ENCODE peak calls at places on chromosomes 13 and 19, in five cellular contexts. One of them, this sample, is unnamed.

GRCh38 chr19:58353717-58354477 is 605 bp upstream of the A1BG start:
- DNase-seq in endodermal cell: no peak
- DNase-seq in pancreas: no peak
- DNase-seq in AG09319: no peak
- DNase-seq in A549: no peak
- DNase-seq in this sample: no peak

GRCh38 chr19:32363175-32363574 is 17.8 kb downstream of the ZNF507 start:
- DNase-seq in pancreas: no peak
- DNase-seq in endodermal cell: no peak
- DNase-seq in AG09319: peak
- DNase-seq in A549: peak
- DNase-seq in this sample: no peak

GRCh38 chr13:49791214-49791752 is 1.2 kb downstream of the KPNA3 start:
- DNase-seq in pancreas: no peak
- DNase-seq in A549: peak
- DNase-seq in endodermal cell: peak
- DNase-seq in AG09319: no peak
- DNase-seq in this sample: no peak

GRCh38 chr19:54062643-54063042 is 1.1 kb downstream of the VSTM1 start:
- DNase-seq in pancreas: no peak
- DNase-seq in AG09319: no peak
- DNase-seq in endodermal cell: no peak
- DNase-seq in A549: no peak
- DNase-seq in this sample: no peak

GRCh38 chr19:46116121-46116520 is 8.4 kb downstream of the IGFL3 start:
- DNase-seq in A549: no peak
- DNase-seq in endodermal cell: no peak
- DNase-seq in AG09319: no peak
- DNase-seq in pancreas: no peak
- DNase-seq in this sample: no peak

GRCh38 chr13:30796833-30797601 is 61.7 kb downstream of the ALOX5AP start:
- DNase-seq in endodermal cell: no peak
- DNase-seq in AG09319: no peak
- DNase-seq in A549: no peak
- DNase-seq in pancreas: no peak
- DNase-seq in this sample: no peak

GRCh38 chr13:95629071-95629470 is 15.4 kb downstream of the DZIP1 start:
- DNase-seq in AG09319: no peak
- DNase-seq in A549: no peak
- DNase-seq in endodermal cell: no peak
- DNase-seq in pancreas: no peak
- DNase-seq in this sample: no peak

GRCh38 chr13:83086948-83087347 is 795.3 kb downstream of the SLITRK1 start:
- DNase-seq in endodermal cell: no peak
- DNase-seq in A549: no peak
- DNase-seq in pancreas: no peak
- DNase-seq in AG09319: no peak
- DNase-seq in this sample: no peak

GRCh38 chr19:18496167-18496979 is 25.5 kb downstream of the ELL start:
- DNase-seq in AG09319: no peak
- DNase-seq in endodermal cell: no peak
- DNase-seq in pancreas: peak
- DNase-seq in A549: peak
- DNase-seq in this sample: peak

GRCh38 chr19:21593934-21594844 is 88.8 kb downstream of the ZNF429 start:
- DNase-seq in AG09319: no peak
- DNase-seq in endodermal cell: no peak
- DNase-seq in A549: no peak
- DNase-seq in pancreas: peak
- DNase-seq in this sample: peak

GRCh38 chr13:57653229-57653994 is 21.9 kb downstream of the PCDH17 start:
- DNase-seq in AG09319: no peak
- DNase-seq in pancreas: no peak
- DNase-seq in endodermal cell: no peak
- DNase-seq in A549: no peak
- DNase-seq in this sample: no peak

GRCh38 chr13:49022472-49023144 is 46.9 kb downstream of the FNDC3A start:
- DNase-seq in pancreas: no peak
- DNase-seq in endodermal cell: no peak
- DNase-seq in AG09319: no peak
- DNase-seq in A549: no peak
- DNase-seq in this sample: no peak

GRCh38 chr19:48659768-48660167 is 13.0 kb downstream of the NTN5 start:
- DNase-seq in pancreas: no peak
- DNase-seq in A549: peak
- DNase-seq in AG09319: no peak
- DNase-seq in endodermal cell: no peak
- DNase-seq in this sample: no peak

GRCh38 chr13:51618626-51619025 is 34.4 kb downstream of the WDFY2 start:
- DNase-seq in A549: no peak
- DNase-seq in AG09319: no peak
- DNase-seq in endodermal cell: no peak
- DNase-seq in pancreas: no peak
- DNase-seq in this sample: no peak

GRCh38 chr13:102892504-102892903 is 46.7 kb downstream of the ERCC5 start:
- DNase-seq in A549: no peak
- DNase-seq in endodermal cell: no peak
- DNase-seq in pancreas: no peak
- DNase-seq in AG09319: no peak
- DNase-seq in this sample: no peak

GRCh38 chr13:32594339-32594738 is 8.1 kb downstream of the PDS5B start:
- DNase-seq in endodermal cell: no peak
- DNase-seq in A549: no peak
- DNase-seq in pancreas: no peak
- DNase-seq in AG09319: no peak
- DNase-seq in this sample: no peak

GRCh38 chr13:19852766-19853165 is 10.7 kb downstream of the ZMYM5 start:
- DNase-seq in pancreas: no peak
- DNase-seq in A549: no peak
- DNase-seq in endodermal cell: no peak
- DNase-seq in AG09319: no peak
- DNase-seq in this sample: no peak

DNA sequence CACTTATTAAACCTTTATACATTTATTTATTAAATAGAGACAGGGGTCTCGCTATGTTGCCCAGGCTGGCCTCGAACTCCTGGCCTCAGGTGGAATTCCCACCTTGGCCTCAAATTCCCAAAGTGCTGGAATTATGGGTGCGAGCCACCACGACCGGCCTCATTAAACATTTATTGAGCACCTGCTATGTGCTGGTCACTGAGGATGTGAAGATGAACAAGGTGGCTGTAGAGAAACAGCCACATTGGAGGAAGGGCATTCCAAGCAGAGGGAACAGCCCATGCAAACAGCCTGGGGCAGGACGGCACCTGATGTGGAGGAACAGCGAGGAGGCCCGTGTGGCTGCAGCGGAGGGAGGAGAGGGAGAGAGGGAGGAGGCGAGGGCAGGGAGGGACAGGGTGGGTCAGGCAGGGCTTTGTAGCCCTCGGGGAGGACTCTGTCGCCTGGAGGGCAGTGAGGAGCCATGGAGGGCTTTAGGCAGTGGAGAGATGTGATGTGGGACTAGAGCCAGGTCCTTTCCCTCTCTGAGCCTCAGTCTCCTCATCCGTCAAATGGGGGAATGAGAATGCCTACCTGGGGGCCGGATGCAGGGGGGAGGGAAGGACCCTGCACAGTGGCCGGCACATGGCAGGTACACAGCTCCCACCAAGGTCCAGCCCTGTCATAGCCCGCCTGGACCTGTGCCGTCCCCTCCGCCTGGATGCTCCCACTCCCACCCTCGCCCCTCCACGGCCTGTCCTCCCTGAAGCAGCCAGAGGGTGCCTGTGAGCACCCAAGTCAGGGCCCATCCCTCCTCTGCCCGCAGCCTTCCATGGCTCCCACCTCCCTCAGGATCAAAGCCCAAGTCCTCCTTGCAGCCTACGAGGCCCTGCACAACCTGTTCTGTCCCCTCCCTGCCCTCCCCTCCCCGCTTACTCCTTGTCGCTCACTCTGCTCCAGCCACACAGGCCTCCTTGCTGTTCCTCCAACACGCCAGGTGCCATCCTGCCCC is 21.5 kb upstream of the NFIC start:
- DNase-seq in pancreas: no peak
- DNase-seq in AG09319: no peak
- DNase-seq in endodermal cell: no peak
- DNase-seq in A549: no peak
- DNase-seq in this sample: no peak
- TF ChIP-seq CTCF in pancreas: no peak
- TF ChIP-seq CTCF in AG09319: no peak
- TF ChIP-seq CTCF in endodermal cell: no peak
- TF ChIP-seq CTCF in A549: no peak
- TF ChIP-seq CTCF in this sample: no peak

GRCh38 chr13:76991432-76991795 is 467 bp upstream of the CLN5 start:
- DNase-seq in A549: no peak
- DNase-seq in pancreas: no peak
- DNase-seq in endodermal cell: no peak
- DNase-seq in AG09319: no peak
- DNase-seq in this sample: no peak

GRCh38 chr13:76993021-76993420 is 1.1 kb downstream of the CLN5 start:
- DNase-seq in A549: no peak
- DNase-seq in pancreas: no peak
- DNase-seq in endodermal cell: no peak
- DNase-seq in AG09319: no peak
- DNase-seq in this sample: no peak

GRCh38 chr13:76993473-76993872 is 1.6 kb downstream of the CLN5 start:
- DNase-seq in endodermal cell: no peak
- DNase-seq in AG09319: no peak
- DNase-seq in pancreas: no peak
- DNase-seq in A549: no peak
- DNase-seq in this sample: no peak

GRCh38 chr13:76992548-76993001 is 694 bp downstream of the CLN5 start:
- DNase-seq in pancreas: no peak
- DNase-seq in AG09319: no peak
- DNase-seq in A549: peak
- DNase-seq in endodermal cell: peak
- DNase-seq in this sample: no peak

DNA sequence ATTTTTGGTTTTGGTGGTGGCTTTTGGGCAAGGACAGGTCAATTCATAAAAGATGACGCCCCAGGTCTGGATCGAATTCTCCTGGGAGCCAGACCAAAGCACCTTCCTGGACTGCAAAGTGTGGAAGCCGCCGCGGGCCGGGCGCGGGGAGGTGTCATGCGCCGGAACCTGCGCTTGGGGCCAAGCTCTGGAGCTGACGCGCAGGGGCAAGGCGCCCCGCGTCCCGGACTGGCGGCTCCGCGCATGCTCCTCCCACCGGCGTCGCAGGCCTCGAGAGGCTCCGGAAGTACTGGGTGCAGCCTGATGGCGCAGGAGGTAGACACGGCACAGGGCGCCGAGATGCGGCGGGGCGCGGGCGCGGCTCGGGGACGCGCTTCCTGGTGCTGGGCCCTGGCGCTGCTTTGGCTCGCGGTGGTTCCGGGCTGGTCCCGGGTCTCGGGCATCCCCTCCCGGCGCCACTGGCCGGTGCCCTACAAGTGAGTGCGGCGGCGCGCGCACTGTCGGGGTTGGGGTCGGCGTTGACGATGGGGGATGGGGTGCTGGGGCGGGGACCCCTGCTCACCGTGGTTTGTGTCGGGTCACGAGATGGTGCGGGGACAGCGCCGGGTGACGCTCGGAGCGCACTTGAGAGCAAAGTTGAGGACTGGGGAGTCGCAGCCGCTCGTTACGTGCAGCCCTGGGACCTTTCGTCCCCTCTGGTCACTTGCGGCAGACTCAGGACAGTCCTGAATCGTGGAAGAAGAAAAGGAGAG is at the start of gene CLN5:
- DNase-seq in A549: peak
- DNase-seq in pancreas: peak
- DNase-seq in endodermal cell: peak
- DNase-seq in AG09319: peak
- DNase-seq in this sample: peak
- TF ChIP-seq CTCF in A549: no peak
- TF ChIP-seq CTCF in pancreas: no peak
- TF ChIP-seq CTCF in endodermal cell: no peak
- TF ChIP-seq CTCF in AG09319: no peak
- TF ChIP-seq CTCF in this sample: no peak

DNA sequence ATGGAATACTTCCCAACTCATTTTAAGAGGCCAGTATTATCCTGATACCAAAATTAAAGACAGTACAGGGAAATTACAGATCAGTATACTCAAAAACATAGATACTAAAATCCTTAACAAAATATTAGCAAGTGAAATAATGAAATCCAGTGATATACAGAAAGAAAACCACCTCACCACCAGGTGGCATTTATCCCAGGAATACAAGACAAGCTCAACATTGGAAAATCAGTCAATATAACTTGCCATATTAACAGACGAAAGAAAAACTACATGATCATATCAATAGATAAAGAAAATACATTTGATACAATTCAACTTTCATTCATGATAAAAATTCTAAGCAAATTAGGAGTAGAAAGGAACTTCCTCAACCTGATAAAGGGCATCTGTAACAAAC is 6.7 kb upstream of the GNA15 start:
- DNase-seq in AG09319: peak
- DNase-seq in endodermal cell: peak
- DNase-seq in pancreas: no peak
- DNase-seq in A549: peak
- DNase-seq in this sample: no peak
- TF ChIP-seq CTCF in AG09319: peak
- TF ChIP-seq CTCF in endodermal cell: peak
- TF ChIP-seq CTCF in pancreas: peak
- TF ChIP-seq CTCF in A549: peak
- TF ChIP-seq CTCF in this sample: peak

GRCh38 chr19:39842693-39843435 is 3.3 kb downstream of the FBL start:
- DNase-seq in AG09319: no peak
- DNase-seq in pancreas: no peak
- DNase-seq in A549: no peak
- DNase-seq in endodermal cell: no peak
- DNase-seq in this sample: peak
- TF ChIP-seq CTCF in AG09319: no peak
- TF ChIP-seq CTCF in pancreas: no peak
- TF ChIP-seq CTCF in A549: no peak
- TF ChIP-seq CTCF in endodermal cell: no peak
- TF ChIP-seq CTCF in this sample: no peak

DNA sequence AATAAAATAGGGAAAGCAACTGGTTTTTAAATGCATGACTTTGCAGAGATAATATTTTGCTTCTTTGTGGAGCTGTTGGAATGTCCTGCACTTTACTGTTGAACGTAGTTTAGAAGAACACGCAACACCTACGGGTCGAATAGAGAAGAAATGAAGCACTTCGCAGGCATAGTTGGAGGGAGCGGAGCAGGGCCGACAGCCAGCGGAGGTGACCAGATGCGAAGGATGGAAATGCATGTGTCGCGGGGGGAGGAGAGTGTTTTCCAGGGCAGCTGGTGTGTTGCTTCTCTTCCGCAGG is 846 bp downstream of the CEBPG start:
- DNase-seq in A549: no peak
- DNase-seq in AG09319: no peak
- DNase-seq in endodermal cell: no peak
- DNase-seq in pancreas: no peak
- DNase-seq in this sample: no peak
- TF ChIP-seq CTCF in A549: no peak
- TF ChIP-seq CTCF in AG09319: no peak
- TF ChIP-seq CTCF in endodermal cell: peak
- TF ChIP-seq CTCF in pancreas: no peak
- TF ChIP-seq CTCF in this sample: no peak

GRCh38 chr19:288911-289310 is 2.3 kb downstream of the PLPP2 start:
- DNase-seq in A549: no peak
- DNase-seq in pancreas: no peak
- DNase-seq in endodermal cell: peak
- DNase-seq in AG09319: no peak
- DNase-seq in this sample: no peak
- TF ChIP-seq CTCF in A549: no peak
- TF ChIP-seq CTCF in pancreas: no peak
- TF ChIP-seq CTCF in endodermal cell: no peak
- TF ChIP-seq CTCF in AG09319: no peak
- TF ChIP-seq CTCF in this sample: no peak

GRCh38 chr13:98172570-98173405 is 4.3 kb downstream of the RNF113B start:
- DNase-seq in AG09319: no peak
- DNase-seq in A549: no peak
- DNase-seq in pancreas: no peak
- DNase-seq in endodermal cell: no peak
- DNase-seq in this sample: no peak
- TF ChIP-seq CTCF in AG09319: no peak
- TF ChIP-seq CTCF in A549: no peak
- TF ChIP-seq CTCF in pancreas: no peak
- TF ChIP-seq CTCF in endodermal cell: no peak
- TF ChIP-seq CTCF in this sample: no peak

This sample was measured in K562.